ENCODE peak calls at places on chromosome 17, in seven cellular contexts. One of them, this sample, is unnamed.
A peak's percentile ranks its signal among the peaks of the same experiment; 100 is the strongest.

GRCh38 chr17:31778538-31778937 is 80.5 kb downstream of the COPRS start:
- DNase-seq in BE2C: no peak
- DNase-seq in epithelial cell of esophagus: no peak
- DNase-seq in BJ: no peak
- DNase-seq in PC-3: no peak
- DNase-seq in activated CD8-positive, alpha-beta T cell treated with anti-CD3 and anti-CD28 coated beads for 36 hours: no peak
- DNase-seq in HFFc6: no peak
- DNase-seq in this sample: no peak

GRCh38 chr17:57442401-57442823 is 186.1 kb downstream of the MSI2 start:
- DNase-seq in BE2C: no peak
- DNase-seq in epithelial cell of esophagus: no peak
- DNase-seq in BJ: no peak
- DNase-seq in PC-3: no peak
- DNase-seq in activated CD8-positive, alpha-beta T cell treated with anti-CD3 and anti-CD28 coated beads for 36 hours: no peak
- DNase-seq in HFFc6: no peak
- DNase-seq in this sample: no peak

GRCh38 chr17:72901657-72902056 is 190.8 kb downstream of the SLC39A11 start:
- DNase-seq in BE2C: no peak
- DNase-seq in epithelial cell of esophagus: no peak
- DNase-seq in BJ: no peak
- DNase-seq in PC-3: no peak
- DNase-seq in activated CD8-positive, alpha-beta T cell treated with anti-CD3 and anti-CD28 coated beads for 36 hours: no peak
- DNase-seq in HFFc6: no peak
- DNase-seq in this sample: no peak

GRCh38 chr17:6525731-6526130 is 30.6 kb downstream of the PITPNM3 start:
- DNase-seq in BE2C: no peak
- DNase-seq in epithelial cell of esophagus: no peak
- DNase-seq in BJ: no peak
- DNase-seq in PC-3: no peak
- DNase-seq in activated CD8-positive, alpha-beta T cell treated with anti-CD3 and anti-CD28 coated beads for 36 hours: no peak
- DNase-seq in HFFc6: no peak
- DNase-seq in this sample: no peak

GRCh38 chr17:8056232-8056975 is 17.5 kb downstream of the ALOX15B start:
- DNase-seq in BE2C: no peak
- DNase-seq in epithelial cell of esophagus: peak; percentile 86
- DNase-seq in BJ: no peak
- DNase-seq in PC-3: peak; percentile 88
- DNase-seq in activated CD8-positive, alpha-beta T cell treated with anti-CD3 and anti-CD28 coated beads for 36 hours: peak; percentile 80
- DNase-seq in HFFc6: peak; percentile 14
- DNase-seq in this sample: no peak

GRCh38 chr17:76071497-76072148 is 694 bp downstream of the SRP68 start:
- DNase-seq in BE2C: no peak
- DNase-seq in epithelial cell of esophagus: no peak
- DNase-seq in BJ: no peak
- DNase-seq in PC-3: no peak
- DNase-seq in activated CD8-positive, alpha-beta T cell treated with anti-CD3 and anti-CD28 coated beads for 36 hours: peak; percentile 44
- DNase-seq in HFFc6: no peak
- DNase-seq in this sample: no peak

GRCh38 chr17:43825567-43825966 is 7.4 kb downstream of the MPP3 start:
- DNase-seq in BE2C: no peak
- DNase-seq in epithelial cell of esophagus: no peak
- DNase-seq in BJ: no peak
- DNase-seq in PC-3: no peak
- DNase-seq in activated CD8-positive, alpha-beta T cell treated with anti-CD3 and anti-CD28 coated beads for 36 hours: no peak
- DNase-seq in HFFc6: no peak
- DNase-seq in this sample: no peak

GRCh38 chr17:71464241-71464640 is 656.6 kb upstream of the SOX9 start:
- DNase-seq in BE2C: no peak
- DNase-seq in epithelial cell of esophagus: peak; percentile 44
- DNase-seq in BJ: no peak
- DNase-seq in PC-3: no peak
- DNase-seq in activated CD8-positive, alpha-beta T cell treated with anti-CD3 and anti-CD28 coated beads for 36 hours: no peak
- DNase-seq in HFFc6: no peak
- DNase-seq in this sample: no peak

GRCh38 chr17:43615330-43615729 is 46.4 kb downstream of the MEOX1 start:
- DNase-seq in BE2C: no peak
- DNase-seq in epithelial cell of esophagus: peak; percentile 92
- DNase-seq in BJ: no peak
- DNase-seq in PC-3: no peak
- DNase-seq in activated CD8-positive, alpha-beta T cell treated with anti-CD3 and anti-CD28 coated beads for 36 hours: no peak
- DNase-seq in HFFc6: peak; percentile 8
- DNase-seq in this sample: no peak

GRCh38 chr17:45293413-45294211 is 23.2 kb downstream of the MAP3K14 start:
- DNase-seq in BE2C: peak; percentile 74
- DNase-seq in epithelial cell of esophagus: peak; percentile 79
- DNase-seq in BJ: no peak
- DNase-seq in PC-3: peak; percentile 90
- DNase-seq in activated CD8-positive, alpha-beta T cell treated with anti-CD3 and anti-CD28 coated beads for 36 hours: peak; percentile 47
- DNase-seq in HFFc6: peak; percentile 91
- DNase-seq in this sample: peak; percentile 70

GRCh38 chr17:38430316-38430715 is 2.1 kb downstream of the ARHGAP23 start:
- DNase-seq in BE2C: no peak
- DNase-seq in epithelial cell of esophagus: no peak
- DNase-seq in BJ: no peak
- DNase-seq in PC-3: no peak
- DNase-seq in activated CD8-positive, alpha-beta T cell treated with anti-CD3 and anti-CD28 coated beads for 36 hours: no peak
- DNase-seq in HFFc6: peak; percentile 46
- DNase-seq in this sample: no peak

GRCh38 chr17:8003594-8004181 is 1.3 kb downstream of the GUCY2D start:
- DNase-seq in BE2C: no peak
- DNase-seq in epithelial cell of esophagus: no peak
- DNase-seq in BJ: no peak
- DNase-seq in PC-3: no peak
- DNase-seq in activated CD8-positive, alpha-beta T cell treated with anti-CD3 and anti-CD28 coated beads for 36 hours: no peak
- DNase-seq in HFFc6: no peak
- DNase-seq in this sample: no peak

GRCh38 chr17:4657678-4658077 is 16.2 kb upstream of the ALOX15 start:
- DNase-seq in BE2C: no peak
- DNase-seq in epithelial cell of esophagus: no peak
- DNase-seq in BJ: no peak
- DNase-seq in PC-3: no peak
- DNase-seq in activated CD8-positive, alpha-beta T cell treated with anti-CD3 and anti-CD28 coated beads for 36 hours: no peak
- DNase-seq in HFFc6: no peak
- DNase-seq in this sample: no peak

GRCh38 chr17:40177275-40177874 is at the start of gene RAPGEFL1:
- DNase-seq in BE2C: peak; percentile 88
- DNase-seq in epithelial cell of esophagus: peak; percentile 88
- DNase-seq in BJ: no peak
- DNase-seq in PC-3: no peak
- DNase-seq in activated CD8-positive, alpha-beta T cell treated with anti-CD3 and anti-CD28 coated beads for 36 hours: peak; percentile 94
- DNase-seq in HFFc6: peak; percentile 13
- DNase-seq in this sample: no peak

GRCh38 chr17:39236383-39236927 is 10.7 kb upstream of the STAC2 start:
- DNase-seq in BE2C: no peak
- DNase-seq in epithelial cell of esophagus: no peak
- DNase-seq in BJ: no peak
- DNase-seq in PC-3: no peak
- DNase-seq in activated CD8-positive, alpha-beta T cell treated with anti-CD3 and anti-CD28 coated beads for 36 hours: no peak
- DNase-seq in HFFc6: no peak
- DNase-seq in this sample: no peak

DNA sequence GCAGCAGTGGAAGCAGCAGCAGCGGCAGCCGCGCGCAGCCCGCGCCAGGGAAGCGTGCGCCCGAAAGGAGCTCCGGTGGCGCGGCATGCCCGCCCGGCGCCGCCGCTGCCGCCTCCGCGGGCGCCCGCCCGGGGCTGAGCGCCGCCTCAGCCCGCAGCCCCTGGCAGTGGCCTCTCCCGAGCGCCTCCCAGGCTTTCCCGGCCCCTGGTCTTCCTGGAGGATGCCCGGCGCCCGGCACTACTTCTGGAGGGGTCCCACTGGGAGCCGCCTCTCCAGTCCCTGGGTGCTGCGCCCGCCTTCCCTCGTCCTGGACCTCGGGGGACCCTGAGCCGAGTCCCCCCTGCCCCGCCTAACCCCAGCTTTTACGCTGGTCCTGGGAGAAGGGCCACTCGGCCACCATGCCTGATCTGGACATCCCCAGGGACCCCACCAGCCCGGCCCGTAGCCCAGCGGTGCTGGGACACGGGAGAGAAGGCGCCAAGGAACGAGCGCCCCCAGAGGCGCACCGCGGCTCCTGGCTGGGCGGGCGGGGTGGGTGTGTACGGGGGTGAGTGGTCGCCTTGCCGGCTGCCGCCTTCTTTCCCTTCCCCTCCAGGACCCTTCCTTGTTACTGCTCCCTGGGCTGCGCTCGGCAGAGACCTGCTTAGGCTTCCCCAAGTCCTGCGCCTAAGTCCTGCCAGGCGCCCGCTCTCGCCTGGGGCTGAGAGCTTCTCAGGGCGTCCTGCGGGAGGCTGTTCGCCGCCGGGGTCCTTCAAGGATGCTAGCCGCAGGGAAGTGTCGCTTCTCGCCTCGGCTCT is 713 bp downstream of the ASIC2 start:
- DNase-seq in BE2C: peak; percentile 52
- DNase-seq in epithelial cell of esophagus: peak; percentile 45
- DNase-seq in BJ: no peak
- DNase-seq in PC-3: no peak
- DNase-seq in activated CD8-positive, alpha-beta T cell treated with anti-CD3 and anti-CD28 coated beads for 36 hours: no peak
- DNase-seq in HFFc6: no peak
- DNase-seq in this sample: no peak
- TF ChIP-seq CTCF in BE2C: peak; percentile 23
- TF ChIP-seq CTCF in epithelial cell of esophagus: peak; percentile 38
- TF ChIP-seq CTCF in BJ: peak; percentile 52
- TF ChIP-seq CTCF in PC-3: no peak
- TF ChIP-seq CTCF in activated CD8-positive, alpha-beta T cell treated with anti-CD3 and anti-CD28 coated beads for 36 hours: peak; percentile 44
- TF ChIP-seq CTCF in HFFc6: no peak
- TF ChIP-seq CTCF in this sample: no peak

GRCh38 chr17:51356084-51356410 is 95.7 kb downstream of the UTP18 start:
- DNase-seq in BE2C: no peak
- DNase-seq in epithelial cell of esophagus: no peak
- DNase-seq in BJ: no peak
- DNase-seq in PC-3: no peak
- DNase-seq in activated CD8-positive, alpha-beta T cell treated with anti-CD3 and anti-CD28 coated beads for 36 hours: no peak
- DNase-seq in HFFc6: no peak
- DNase-seq in this sample: no peak

GRCh38 chr17:51352798-51353197 is 92.5 kb downstream of the UTP18 start:
- DNase-seq in BE2C: no peak
- DNase-seq in epithelial cell of esophagus: no peak
- DNase-seq in BJ: no peak
- DNase-seq in PC-3: no peak
- DNase-seq in activated CD8-positive, alpha-beta T cell treated with anti-CD3 and anti-CD28 coated beads for 36 hours: no peak
- DNase-seq in HFFc6: no peak
- DNase-seq in this sample: no peak

GRCh38 chr17:51353296-51353695 is 93.0 kb downstream of the UTP18 start:
- DNase-seq in BE2C: no peak
- DNase-seq in epithelial cell of esophagus: peak; percentile 4
- DNase-seq in BJ: no peak
- DNase-seq in PC-3: no peak
- DNase-seq in activated CD8-positive, alpha-beta T cell treated with anti-CD3 and anti-CD28 coated beads for 36 hours: no peak
- DNase-seq in HFFc6: no peak
- DNase-seq in this sample: no peak

GRCh38 chr17:51355314-51356083 is 95.2 kb downstream of the UTP18 start:
- DNase-seq in BE2C: peak; percentile 77
- DNase-seq in epithelial cell of esophagus: no peak
- DNase-seq in BJ: no peak
- DNase-seq in PC-3: no peak
- DNase-seq in activated CD8-positive, alpha-beta T cell treated with anti-CD3 and anti-CD28 coated beads for 36 hours: no peak
- DNase-seq in HFFc6: no peak
- DNase-seq in this sample: no peak

GRCh38 chr17:51354908-51355307 is 94.6 kb downstream of the UTP18 start:
- DNase-seq in BE2C: peak; percentile 75
- DNase-seq in epithelial cell of esophagus: no peak
- DNase-seq in BJ: no peak
- DNase-seq in PC-3: no peak
- DNase-seq in activated CD8-positive, alpha-beta T cell treated with anti-CD3 and anti-CD28 coated beads for 36 hours: no peak
- DNase-seq in HFFc6: no peak
- DNase-seq in this sample: no peak
- TF ChIP-seq CTCF in BE2C: no peak
- TF ChIP-seq CTCF in epithelial cell of esophagus: no peak
- TF ChIP-seq CTCF in BJ: no peak
- TF ChIP-seq CTCF in PC-3: no peak
- TF ChIP-seq CTCF in activated CD8-positive, alpha-beta T cell treated with anti-CD3 and anti-CD28 coated beads for 36 hours: no peak
- TF ChIP-seq CTCF in HFFc6: no peak
- TF ChIP-seq CTCF in this sample: no peak

DNA sequence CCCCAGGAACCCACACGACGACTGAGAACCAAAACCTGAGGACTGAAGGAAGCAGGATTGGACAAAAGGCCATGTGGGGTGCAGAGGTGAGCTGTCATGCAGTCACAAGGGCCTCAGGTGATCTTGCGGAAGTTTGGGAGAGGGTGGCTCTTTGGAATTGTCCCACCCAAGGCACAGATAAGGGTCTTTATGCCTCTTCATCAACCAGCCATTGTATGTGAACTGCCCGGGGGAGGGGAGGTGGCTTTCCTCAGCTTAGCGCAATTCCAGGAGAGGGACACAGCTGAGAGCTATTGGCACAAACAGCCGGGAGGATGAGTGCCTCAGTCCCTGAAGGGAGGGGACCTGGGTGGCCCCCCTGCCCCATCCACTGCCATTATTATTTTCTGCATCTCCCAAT is 55.1 kb upstream of the PHOSPHO1 start:
- DNase-seq in BE2C: no peak
- DNase-seq in epithelial cell of esophagus: no peak
- DNase-seq in BJ: no peak
- DNase-seq in PC-3: no peak
- DNase-seq in activated CD8-positive, alpha-beta T cell treated with anti-CD3 and anti-CD28 coated beads for 36 hours: no peak
- DNase-seq in HFFc6: no peak
- DNase-seq in this sample: no peak
- TF ChIP-seq CTCF in BE2C: no peak
- TF ChIP-seq CTCF in epithelial cell of esophagus: no peak
- TF ChIP-seq CTCF in BJ: no peak
- TF ChIP-seq CTCF in PC-3: no peak
- TF ChIP-seq CTCF in activated CD8-positive, alpha-beta T cell treated with anti-CD3 and anti-CD28 coated beads for 36 hours: no peak
- TF ChIP-seq CTCF in HFFc6: no peak
- TF ChIP-seq CTCF in this sample: no peak

GRCh38 chr17:69575346-69575761 is 160.9 kb downstream of the MAP2K6 start:
- DNase-seq in BE2C: no peak
- DNase-seq in epithelial cell of esophagus: peak; percentile 2
- DNase-seq in BJ: peak; percentile 62
- DNase-seq in PC-3: peak; percentile 97
- DNase-seq in activated CD8-positive, alpha-beta T cell treated with anti-CD3 and anti-CD28 coated beads for 36 hours: no peak
- DNase-seq in HFFc6: peak; percentile 55
- DNase-seq in this sample: peak; percentile 78

GRCh38 chr17:69577098-69577497 is 162.6 kb downstream of the MAP2K6 start:
- DNase-seq in BE2C: no peak
- DNase-seq in epithelial cell of esophagus: no peak
- DNase-seq in BJ: no peak
- DNase-seq in PC-3: no peak
- DNase-seq in activated CD8-positive, alpha-beta T cell treated with anti-CD3 and anti-CD28 coated beads for 36 hours: no peak
- DNase-seq in HFFc6: no peak
- DNase-seq in this sample: no peak

GRCh38 chr17:69573396-69573795 is 158.9 kb downstream of the MAP2K6 start:
- DNase-seq in BE2C: no peak
- DNase-seq in epithelial cell of esophagus: no peak
- DNase-seq in BJ: no peak
- DNase-seq in PC-3: no peak
- DNase-seq in activated CD8-positive, alpha-beta T cell treated with anti-CD3 and anti-CD28 coated beads for 36 hours: no peak
- DNase-seq in HFFc6: no peak
- DNase-seq in this sample: no peak

GRCh38 chr17:69574257-69575197 is 160.0 kb downstream of the MAP2K6 start:
- DNase-seq in BE2C: no peak
- DNase-seq in epithelial cell of esophagus: no peak
- DNase-seq in BJ: peak; percentile 25
- DNase-seq in PC-3: peak; percentile 53
- DNase-seq in activated CD8-positive, alpha-beta T cell treated with anti-CD3 and anti-CD28 coated beads for 36 hours: no peak
- DNase-seq in HFFc6: peak; percentile 53
- DNase-seq in this sample: no peak

GRCh38 chr17:69572747-69573146 is 158.2 kb downstream of the MAP2K6 start:
- DNase-seq in BE2C: no peak
- DNase-seq in epithelial cell of esophagus: no peak
- DNase-seq in BJ: no peak
- DNase-seq in PC-3: no peak
- DNase-seq in activated CD8-positive, alpha-beta T cell treated with anti-CD3 and anti-CD28 coated beads for 36 hours: no peak
- DNase-seq in HFFc6: no peak
- DNase-seq in this sample: no peak
- TF ChIP-seq CTCF in BE2C: no peak
- TF ChIP-seq CTCF in epithelial cell of esophagus: no peak
- TF ChIP-seq CTCF in BJ: no peak
- TF ChIP-seq CTCF in PC-3: no peak
- TF ChIP-seq CTCF in activated CD8-positive, alpha-beta T cell treated with anti-CD3 and anti-CD28 coated beads for 36 hours: no peak
- TF ChIP-seq CTCF in HFFc6: no peak
- TF ChIP-seq CTCF in this sample: no peak

GRCh38 chr17:17888821-17889220 is 52.0 kb upstream of the SREBF1 start:
- DNase-seq in BE2C: peak; percentile 47
- DNase-seq in epithelial cell of esophagus: no peak
- DNase-seq in BJ: no peak
- DNase-seq in PC-3: no peak
- DNase-seq in activated CD8-positive, alpha-beta T cell treated with anti-CD3 and anti-CD28 coated beads for 36 hours: no peak
- DNase-seq in HFFc6: no peak
- DNase-seq in this sample: no peak
- TF ChIP-seq CTCF in BE2C: peak; percentile 52
- TF ChIP-seq CTCF in epithelial cell of esophagus: no peak
- TF ChIP-seq CTCF in BJ: peak; percentile 18
- TF ChIP-seq CTCF in PC-3: peak; percentile 18
- TF ChIP-seq CTCF in activated CD8-positive, alpha-beta T cell treated with anti-CD3 and anti-CD28 coated beads for 36 hours: no peak
- TF ChIP-seq CTCF in HFFc6: peak; percentile 23
- TF ChIP-seq CTCF in this sample: no peak